ENCODE peak calls at places on chromosomes 6 and 20, in six cellular contexts. B is stimulated activated CD8-positive, alpha-beta memory T cell treated with anti-CD3 and anti-CD28 coated beads, Interleukin-15, amount 100 ng/mL, for 1 hour; P is activated effector memory CD4-positive, alpha-beta T cell treated with anti-CD3 and anti-CD28 coated beads, Interleukin-2, amount 50 U/mL, for 16 hours; I is mucosa of gallbladder; V is endothelial cell; Y is activated T-cell treated with anti-CD3 and anti-CD28 coated beads, Interleukin-2, amount 50 U/mL, for 72 hours. M is an unnamed sample.

GRCh38 chr20:31707994-31708744 is 14.5 kb downstream of the BCL2L1 start:
- DNase-seq in B (no peak), P (no peak), I (peak), V (no peak), Y (no peak), M (peak)

GRCh38 chr20:32204485-32205115 is 2.9 kb downstream of the PLAGL2 start:
- DNase-seq in B (no peak), P (no peak), I (no peak), V (no peak), Y (no peak), M (no peak)

GRCh38 chr6:146433881-146434741 is 109.5 kb upstream of the RAB32 start:
- DNase-seq in B (no peak), P (no peak), I (peak), V (peak), Y (no peak), M (no peak)

GRCh38 chr6:81487489-81487888 is 265.0 kb downstream of the TENT5A start:
- DNase-seq in B (no peak), P (no peak), I (peak), V (no peak), Y (no peak), M (peak)

GRCh38 chr20:10963717-10964266 is 290.0 kb upstream of the JAG1 start:
- DNase-seq in B (no peak), P (no peak), I (no peak), V (peak), Y (no peak), M (no peak)

GRCh38 chr6:74366634-74367033 is 670.6 kb downstream of the CD109 start:
- DNase-seq in B (no peak), P (no peak), I (no peak), V (no peak), Y (no peak), M (no peak)

GRCh38 chr6:158772172-158772571 is 47.0 kb downstream of the EZR start:
- DNase-seq in B (no peak), P (peak), I (no peak), V (no peak), Y (no peak), M (no peak)

GRCh38 chr6:100084301-100085161 is 90.5 kb upstream of the MCHR2 start:
- DNase-seq in B (no peak), P (no peak), I (no peak), V (no peak), Y (no peak), M (no peak)

GRCh38 chr6:128350416-128351254 is 169.8 kb downstream of the PTPRK start:
- DNase-seq in B (no peak), P (no peak), I (no peak), V (no peak), Y (no peak), M (no peak)

GRCh38 chr6:14401181-14401745 is 283.7 kb downstream of the CD83 start:
- DNase-seq in B (no peak), P (no peak), I (no peak), V (no peak), Y (no peak), M (no peak)

GRCh38 chr20:62838511-62838910 is 21.7 kb downstream of the COL9A3 start:
- DNase-seq in B (no peak), P (no peak), I (no peak), V (no peak), Y (no peak), M (no peak)

GRCh38 chr6:92977018-92977417 is 442.3 kb downstream of the EPHA7 start:
- DNase-seq in B (no peak), P (no peak), I (no peak), V (no peak), Y (no peak), M (no peak)

GRCh38 chr6:167119680-167120556 is 3.0 kb upstream of the CCR6 start:
- DNase-seq in B (no peak), P (peak), I (peak), V (no peak), Y (no peak), M (no peak)

GRCh38 chr20:56163806-56164205 is 84.7 kb upstream of the MC3R start:
- DNase-seq in B (no peak), P (no peak), I (no peak), V (no peak), Y (no peak), M (no peak)

GRCh38 chr6:84671188-84671587 is 93.2 kb downstream of the TBX18 start:
- DNase-seq in B (no peak), P (no peak), I (no peak), V (no peak), Y (no peak), M (no peak)

GRCh38 chr20:17622851-17623508 is 53.1 kb downstream of the DSTN start:
- DNase-seq in B (no peak), P (peak), I (no peak), V (no peak), Y (no peak), M (no peak)

GRCh38 chr6:40706222-40706621 is 119.1 kb upstream of the LRFN2 start:
- DNase-seq in B (no peak), P (no peak), I (no peak), V (no peak), Y (no peak), M (no peak)

GRCh38 chr6:13953061-13953705 is 28.4 kb downstream of the RNF182 start:
- DNase-seq in B (no peak), P (no peak), I (no peak), V (no peak), Y (no peak), M (no peak)

GRCh38 chr6:87697581-87698552 is 4.2 kb downstream of the AKIRIN2 start:
- DNase-seq in B (no peak), P (no peak), I (no peak), V (no peak), Y (no peak), M (no peak)

GRCh38 chr6:25942561-25943147 is 12.2 kb upstream of the SLC17A2 start:
- DNase-seq in B (no peak), P (no peak), I (no peak), V (no peak), Y (no peak), M (no peak)

GRCh38 chr20:53097371-53097770 is 125.2 kb downstream of the TSHZ2 start:
- DNase-seq in B (no peak), P (no peak), I (no peak), V (no peak), Y (no peak), M (no peak)